ENCODE peak calls at places on chromosome 22, in six cellular contexts. H is fibroblast of lung, E is BJ, Z is pancreas, Y is stomach, X is right lobe of liver. A is an unnamed sample. For H3K27me3, the result is how much of the 10 kb centered on the place peaks cover.

GRCh38 chr22:43110927-43111623 is 525 bp downstream of the BIK start:
- DNase-seq in Y (peak), Z (peak), X (peak), E (no peak), H (no peak), A (peak)

GRCh38 chr22:47173535-47174021 is 411.1 kb downstream of the TBC1D22A start:
- DNase-seq in H (no peak), Y (no peak), X (peak), E (no peak), Z (peak), A (peak)

GRCh38 chr22:26367402-26368245 is 61.4 kb upstream of the ASPHD2 start:
- DNase-seq in Y (peak), X (no peak), E (no peak), H (peak), Z (peak), A (no peak)

GRCh38 chr22:42367980-42368378 is 64.2 kb downstream of the NFAM1 start:
- DNase-seq in Z (no peak), Y (peak), E (no peak), X (no peak), H (no peak), A (no peak)

GRCh38 chr22:31039393-31039792 is 41.7 kb upstream of the SMTN start:
- DNase-seq in E (peak), X (no peak), Z (no peak), Y (no peak), H (peak), A (no peak)

GRCh38 chr22:42443240-42444059 is 11.2 kb upstream of the NFAM1 start:
- DNase-seq in Z (no peak), Y (no peak), X (no peak), H (no peak), E (no peak), A (no peak)

GRCh38 chr22:32327596-32328171 is 30.0 kb upstream of the RFPL3 start:
- DNase-seq in E (no peak), H (no peak), Y (peak), Z (no peak), X (no peak), A (no peak)

GRCh38 chr22:26429458-26430238 is 588 bp downstream of the ASPHD2 start:
- DNase-seq in Z (peak), H (no peak), Y (no peak), E (no peak), X (no peak), A (no peak)

GRCh38 chr22:47287516-47287915 is 525.1 kb downstream of the TBC1D22A start:
- DNase-seq in Z (no peak), E (no peak), H (no peak), Y (no peak), X (no peak), A (no peak)

GRCh38 chr22:38862375-38863329 is 9.4 kb downstream of the CBX6 start:
- DNase-seq in X (peak), Y (no peak), H (peak), Z (peak), E (no peak), A (no peak)

GRCh38 chr22:46754110-46754799 is 8.2 kb upstream of the TBC1D22A start:
- DNase-seq in E (peak), H (peak), Y (peak), X (peak), Z (peak), A (peak)

GRCh38 chr22:17430298-17430900 is 61.1 kb downstream of the CECR2 start:
- DNase-seq in Y (no peak), E (no peak), X (no peak), H (peak), Z (no peak), A (no peak)

GRCh38 chr22:39662677-39663034 is 92.1 kb downstream of the CACNA1I start:
- DNase-seq in Y (no peak), E (no peak), H (no peak), Z (no peak), X (no peak), A (no peak)

GRCh38 chr22:45318168-45318557 is 8.4 kb downstream of the FAM118A start:
- DNase-seq in E (peak), Z (no peak), Y (peak), H (peak), X (peak), A (peak)

GRCh38 chr22:45511847-45512261 is 9.2 kb downstream of the FBLN1 start:
- DNase-seq in X (no peak), Y (peak), E (peak), H (peak), Z (no peak), A (no peak)

GRCh38 chr22:47107431-47107830 is 345.0 kb downstream of the TBC1D22A start:
- DNase-seq in Y (no peak), Z (no peak), X (no peak), H (peak), E (peak), A (no peak)

GRCh38 chr22:43066134-43066533 is 23.1 kb downstream of the TTLL1 start:
- DNase-seq in Z (no peak), Y (no peak), E (no peak), H (no peak), X (no peak), A (no peak)

GRCh38 chr22:39169797-39170466 is 17.5 kb upstream of the CBX7 start:
- DNase-seq in X (no peak), Y (no peak), E (no peak), Z (peak), H (no peak), A (no peak)

GRCh38 chr22:41273128-41273527 is 12.9 kb downstream of the RANGAP1 start:
- DNase-seq in Z (no peak), H (no peak), X (no peak), Y (no peak), E (no peak), A (no peak)

GRCh38 chr22:40031766-40032470 is 37.2 kb downstream of the FAM83F start:
- DNase-seq in Y (no peak), Z (no peak), E (no peak), X (no peak), H (no peak), A (peak)

GRCh38 chr22:24093855-24094254 is 82.8 kb downstream of the CABIN1 start:
- DNase-seq in H (no peak), Z (no peak), X (no peak), E (no peak), Y (no peak), A (peak)
- TF ChIP-seq CTCF in H (no peak), Z (no peak), X (no peak), E (no peak), Y (no peak), A (no peak)

DNA sequence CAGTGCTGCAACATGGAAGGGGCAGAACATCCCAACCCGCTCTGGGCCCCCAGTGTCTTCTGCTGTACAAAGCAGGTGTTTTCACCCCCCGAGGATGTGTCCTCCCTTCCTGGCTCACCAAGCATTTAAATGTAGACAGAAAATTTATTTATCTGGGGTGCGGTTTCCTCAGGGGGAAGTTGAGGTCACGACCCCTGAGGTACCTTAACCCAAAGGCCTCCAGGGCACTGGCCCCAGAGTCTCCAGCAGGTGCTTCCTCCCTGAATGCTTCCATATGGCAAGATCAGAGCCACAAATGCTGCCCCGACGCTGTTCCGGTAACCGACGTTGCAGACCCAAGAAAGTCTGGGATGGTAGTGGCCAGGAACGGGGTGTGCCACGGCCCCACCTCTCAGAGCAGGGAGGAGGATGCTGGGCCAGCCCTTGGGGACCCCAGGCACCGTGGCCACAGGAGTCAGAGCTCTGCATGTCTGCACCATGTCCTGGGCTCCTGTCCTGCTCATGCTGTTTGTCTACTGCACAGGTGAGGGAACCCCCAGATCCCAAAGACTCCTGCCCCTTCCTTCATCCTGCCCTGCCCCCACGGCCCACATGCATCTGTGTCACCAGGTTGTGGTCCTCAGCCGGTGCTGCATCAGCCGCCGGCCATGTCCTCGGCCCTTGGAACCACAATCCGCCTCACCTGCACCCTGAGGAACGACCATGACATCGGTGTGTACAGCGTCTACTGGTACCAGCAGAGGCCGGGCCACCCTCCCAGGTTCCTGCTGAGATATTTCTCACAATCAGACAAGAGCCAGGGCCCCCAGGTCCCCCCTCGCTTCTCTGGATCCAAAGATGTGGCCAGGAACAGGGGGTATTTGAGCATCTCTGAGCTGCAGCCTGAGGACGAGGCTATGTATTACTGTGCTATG is at the start of gene VPREB1:
- DNase-seq in Z (no peak), E (no peak), X (no peak), Y (no peak), H (no peak), A (no peak)
- H3K27me3 ChIP-seq in Z (under half), E (under half), X (under half), Y (under half), H (under half), A (under half)

DNA sequence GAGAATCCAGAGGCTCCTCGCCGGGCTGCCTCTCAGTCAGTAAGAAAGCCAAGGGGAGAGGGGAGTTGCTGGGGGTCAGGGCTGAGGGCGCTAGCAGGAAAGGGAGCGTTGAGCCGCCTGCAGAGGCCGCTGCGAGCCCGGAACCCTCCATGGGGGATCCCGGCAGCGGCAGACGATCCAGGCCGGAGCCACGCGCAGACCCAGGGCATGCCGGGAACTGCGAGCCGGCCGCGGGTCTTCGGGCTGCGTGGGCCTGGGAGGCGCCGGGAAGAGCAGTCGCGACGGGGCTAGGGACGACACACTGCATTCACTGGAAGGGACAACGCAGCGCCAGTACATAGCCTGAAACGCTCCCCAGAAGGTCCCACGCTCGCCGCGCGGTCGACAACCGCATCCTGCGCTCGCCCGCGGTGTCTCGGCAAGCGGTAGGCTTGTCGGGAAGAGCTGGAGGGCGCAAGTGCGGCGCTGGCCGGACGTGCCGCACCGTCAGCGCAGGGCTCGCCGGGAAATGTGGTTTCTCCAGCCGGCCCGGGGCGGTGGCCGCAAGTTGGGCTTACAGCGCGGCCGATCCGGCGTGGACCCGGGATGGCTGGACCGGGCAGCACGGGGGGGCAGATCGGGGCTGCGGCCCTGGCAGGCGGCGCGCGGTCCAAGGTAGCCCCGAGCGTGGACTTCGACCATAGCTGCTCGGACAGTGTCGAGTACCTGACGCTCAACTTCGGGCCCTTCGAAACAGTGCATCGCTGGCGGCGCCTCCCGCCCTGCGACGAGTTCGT is at the start of gene LZTR1:
- DNase-seq in E (peak), H (peak), Y (peak), X (peak), Z (peak), A (peak)
- TF ChIP-seq CTCF in E (peak), H (peak), Y (peak), X (peak), Z (peak), A (peak)

GRCh38 chr22:37806409-37807338 is 1.1 kb upstream of the GCAT start:
- DNase-seq in X (peak), E (no peak), H (peak), Y (peak), Z (no peak), A (no peak)

GRCh38 chr22:37808294-37808657 is 542 bp downstream of the GCAT start:
- DNase-seq in Y (no peak), H (no peak), Z (no peak), X (no peak), E (no peak), A (no peak)

GRCh38 chr22:37811867-37812266 is 4.1 kb downstream of the GCAT start:
- DNase-seq in Y (no peak), H (no peak), X (no peak), Z (no peak), E (no peak), A (no peak)

GRCh38 chr22:37807410-37808293 is at the start of gene GCAT:
- DNase-seq in Z (peak), H (peak), E (peak), X (peak), Y (peak), A (peak)

GRCh38 chr22:37809672-37810333 is 2.1 kb downstream of the GCAT start:
- DNase-seq in E (no peak), Z (peak), H (no peak), X (no peak), Y (no peak), A (no peak)
- H3K27me3 ChIP-seq in E (under half), Z (under half), H (under half), X (under half), Y (under half), A (under half)

GRCh38 chr22:48952256-48953102 is 875.2 kb downstream of the BRD1 start:
- DNase-seq in Z (peak), Y (peak), H (no peak), E (no peak), X (no peak), A (peak)

GRCh38 chr22:48953830-48954229 is 873.8 kb downstream of the BRD1 start:
- DNase-seq in Y (peak), H (no peak), Z (peak), E (no peak), X (no peak), A (peak)

GRCh38 chr22:48953103-48953720 is 874.5 kb downstream of the BRD1 start:
- DNase-seq in E (no peak), Z (no peak), X (no peak), Y (no peak), H (no peak), A (peak)

GRCh38 chr22:48950151-48950915 is 877.3 kb downstream of the BRD1 start:
- DNase-seq in H (no peak), Z (peak), Y (peak), E (no peak), X (no peak), A (peak)

GRCh38 chr22:48951836-48952235 is 875.8 kb downstream of the BRD1 start:
- DNase-seq in X (no peak), E (no peak), H (no peak), Y (peak), Z (no peak), A (peak)
- TF ChIP-seq CTCF in X (no peak), E (no peak), H (no peak), Y (no peak), Z (no peak), A (no peak)

GRCh38 chr22:28917747-28918543 is 34.6 kb downstream of the ZNRF3 start:
- DNase-seq in E (no peak), Y (peak), H (peak), Z (peak), X (no peak), A (no peak)

GRCh38 chr22:28911279-28911640 is 27.9 kb downstream of the ZNRF3 start:
- DNase-seq in X (no peak), H (no peak), E (no peak), Z (no peak), Y (no peak), A (no peak)

GRCh38 chr22:28920757-28921584 is 37.6 kb downstream of the ZNRF3 start:
- DNase-seq in Z (no peak), Y (no peak), X (no peak), H (no peak), E (no peak), A (no peak)

GRCh38 chr22:28911777-28912669 is 28.7 kb downstream of the ZNRF3 start:
- DNase-seq in E (peak), X (no peak), Z (no peak), H (peak), Y (no peak), A (no peak)

GRCh38 chr22:28915969-28916368 is 32.6 kb downstream of the ZNRF3 start:
- DNase-seq in Y (no peak), Z (no peak), H (no peak), X (no peak), E (no peak), A (no peak)
- H3K27me3 ChIP-seq in Y (under half), Z (under half), H (under half), X (under half), E (under half), A (under half)

GRCh38 chr22:35633520-35633919 is 14.7 kb upstream of the APOL6 start:
- DNase-seq in H (no peak), Y (no peak), E (no peak), X (no peak), Z (peak), A (peak)
- TF ChIP-seq CTCF in H (no peak), Y (no peak), E (no peak), X (no peak), Z (no peak), A (no peak)

A was measured in spleen.